ENCODE peak calls at places on chromosomes 12 and 14, in nine cellular contexts. R is ovary, M is IMR-90, Z is kidney epithelial cell, P is cardiac muscle cell, U is NB4, I is mesothelial cell of epicardium, K is HCT116, Q is DND-41. X is an unnamed sample.

GRCh38 chr14:59278111-59278510 is 89.6 kb downstream of the DAAM1 start:
- DNase-seq in R (no peak), M (peak), Z (peak), P (peak), U (no peak), I (no peak), K (peak), Q (no peak), X (no peak)

GRCh38 chr12:131591136-131591535 is 119.8 kb upstream of the SFSWAP start:
- DNase-seq in R (no peak), M (no peak), Z (no peak), P (no peak), U (no peak), I (no peak), K (no peak), Q (no peak), X (no peak)

GRCh38 chr14:30656190-30656632 is 34.1 kb downstream of the SCFD1 start:
- DNase-seq in R (no peak), M (peak), Z (no peak), P (peak), U (peak), I (no peak), K (peak), Q (peak), X (no peak)

GRCh38 chr14:96079066-96079465 is 39.9 kb downstream of the C14orf132 start:
- DNase-seq in R (no peak), M (no peak), Z (no peak), P (no peak), U (no peak), I (no peak), K (no peak), Q (no peak), X (no peak)

GRCh38 chr12:121196902-121197301 is 13.0 kb upstream of the P2RX4 start:
- DNase-seq in R (no peak), M (no peak), Z (no peak), P (no peak), U (peak), I (no peak), K (no peak), Q (no peak), X (no peak)

GRCh38 chr12:32252199-32253073 is 145.8 kb downstream of the BICD1 start:
- DNase-seq in R (no peak), M (no peak), Z (no peak), P (no peak), U (no peak), I (no peak), K (no peak), Q (no peak), X (no peak)

GRCh38 chr12:47757840-47758583 is 668 bp downstream of the RAPGEF3 start:
- DNase-seq in R (peak), M (no peak), Z (no peak), P (no peak), U (peak), I (no peak), K (no peak), Q (peak), X (no peak)

GRCh38 chr14:76976623-76977005 is 51.9 kb downstream of the IRF2BPL start:
- DNase-seq in R (no peak), M (no peak), Z (no peak), P (no peak), U (no peak), I (no peak), K (no peak), Q (peak), X (no peak)

GRCh38 chr12:1644523-1645438 is 15.8 kb downstream of the WNT5B start:
- DNase-seq in R (peak), M (peak), Z (no peak), P (peak), U (peak), I (no peak), K (no peak), Q (no peak), X (no peak)

GRCh38 chr12:91704446-91704845 is 441.2 kb downstream of the BTG1 start:
- DNase-seq in R (no peak), M (peak), Z (no peak), P (peak), U (no peak), I (no peak), K (no peak), Q (no peak), X (no peak)

GRCh38 chr14:55767291-55767690 is 187.3 kb downstream of the KTN1 start:
- DNase-seq in R (no peak), M (no peak), Z (no peak), P (no peak), U (no peak), I (no peak), K (no peak), Q (no peak), X (no peak)

GRCh38 chr14:32077081-32078029 is at the start of gene ARHGAP5:
- DNase-seq in R (peak), M (peak), Z (no peak), P (peak), U (peak), I (peak), K (no peak), Q (peak), X (peak)

GRCh38 chr14:29953501-29953900 is 25.9 kb upstream of the PRKD1 start:
- DNase-seq in R (no peak), M (no peak), Z (no peak), P (no peak), U (no peak), I (no peak), K (no peak), Q (no peak), X (no peak)

GRCh38 chr12:90280564-90281058 is 572.0 kb upstream of the ATP2B1 start:
- DNase-seq in R (no peak), M (no peak), Z (peak), P (peak), U (no peak), I (no peak), K (no peak), Q (no peak), X (no peak)

GRCh38 chr12:109773384-109774011 is 59.7 kb downstream of the TRPV4 start:
- DNase-seq in R (peak), M (no peak), Z (peak), P (no peak), U (peak), I (no peak), K (no peak), Q (no peak), X (no peak)

GRCh38 chr12:123720141-123720814 is 8.1 kb downstream of the ATP6V0A2 start:
- DNase-seq in R (no peak), M (no peak), Z (no peak), P (no peak), U (no peak), I (no peak), K (no peak), Q (no peak), X (no peak)

GRCh38 chr14:100084591-100084990 is 19.4 kb downstream of the EVL start:
- DNase-seq in R (no peak), M (no peak), Z (no peak), P (no peak), U (no peak), I (no peak), K (no peak), Q (no peak), X (no peak)

GRCh38 chr14:44168566-44168965 is 338.5 kb downstream of the FSCB start:
- DNase-seq in R (no peak), M (no peak), Z (no peak), P (peak), U (no peak), I (no peak), K (no peak), Q (no peak), X (no peak)

GRCh38 chr14:65334765-65335411 is 77.6 kb upstream of the FUT8 start:
- DNase-seq in R (no peak), M (no peak), Z (no peak), P (no peak), U (peak), I (no peak), K (no peak), Q (no peak), X (no peak)

GRCh38 chr12:64478661-64479060 is 26.7 kb downstream of the TBK1 start:
- DNase-seq in R (no peak), M (no peak), Z (no peak), P (no peak), U (no peak), I (no peak), K (no peak), Q (no peak), X (no peak)

GRCh38 chr12:12017135-12017581 is 53.6 kb upstream of the BCL2L14 start:
- DNase-seq in R (no peak), M (no peak), Z (no peak), P (peak), U (peak), I (no peak), K (no peak), Q (peak), X (no peak)

GRCh38 chr12:12018454-12018853 is 52.3 kb upstream of the BCL2L14 start:
- DNase-seq in R (no peak), M (peak), Z (no peak), P (peak), U (no peak), I (no peak), K (no peak), Q (no peak), X (no peak)

GRCh38 chr12:12016284-12017100 is 54.2 kb upstream of the BCL2L14 start:
- DNase-seq in R (no peak), M (no peak), Z (no peak), P (no peak), U (peak), I (no peak), K (no peak), Q (no peak), X (no peak)

GRCh38 chr12:12019881-12020280 is 50.9 kb upstream of the BCL2L14 start:
- DNase-seq in R (no peak), M (no peak), Z (no peak), P (no peak), U (no peak), I (no peak), K (no peak), Q (no peak), X (no peak)

GRCh38 chr12:12017798-12018197 is 52.9 kb upstream of the BCL2L14 start:
- DNase-seq in R (no peak), M (no peak), Z (no peak), P (peak), U (no peak), I (no peak), K (no peak), Q (no peak), X (no peak)
- TF ChIP-seq CTCF in R (no peak), M (peak), Z (peak), P (peak), U (no peak), I (no peak), K (peak), Q (peak), X (no peak)

GRCh38 chr12:6494968-6495367 is 1.1 kb downstream of the NCAPD2 start:
- DNase-seq in R (no peak), M (no peak), Z (no peak), P (no peak), U (peak), I (no peak), K (no peak), Q (no peak), X (no peak)

GRCh38 chr12:6492838-6493579 is at the start of gene MRPL51:
- DNase-seq in R (peak), M (peak), Z (peak), P (peak), U (peak), I (peak), K (peak), Q (peak), X (peak)

GRCh38 chr12:6489449-6489848 is 3.6 kb downstream of the MRPL51 start:
- DNase-seq in R (no peak), M (no peak), Z (no peak), P (peak), U (no peak), I (no peak), K (no peak), Q (no peak), X (no peak)

GRCh38 chr12:6493580-6494350 is at the start of gene NCAPD2:
- DNase-seq in R (peak), M (peak), Z (peak), P (peak), U (peak), I (peak), K (peak), Q (peak), X (peak)

DNA sequence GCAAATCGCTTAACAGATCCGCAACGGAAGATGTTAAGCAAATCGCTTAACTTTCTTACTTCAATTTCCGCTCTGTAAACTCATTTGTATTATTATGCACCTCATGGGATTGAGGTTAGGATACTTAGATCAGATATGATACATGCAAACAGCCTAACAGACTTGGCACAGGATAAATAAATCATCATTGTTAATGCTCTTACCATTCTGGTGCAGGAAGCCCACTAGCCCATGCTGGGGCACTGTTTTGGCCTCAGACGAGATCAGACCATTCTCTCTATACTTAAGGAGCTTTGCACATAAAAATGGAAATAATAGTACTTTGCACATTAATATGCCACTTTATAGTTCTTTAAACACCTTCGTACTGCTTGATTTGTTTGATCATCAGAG is 445 bp downstream of the NCAPD2 start:
- DNase-seq in R (no peak), M (no peak), Z (no peak), P (no peak), U (no peak), I (no peak), K (no peak), Q (no peak), X (no peak)
- TF ChIP-seq CTCF in R (no peak), M (no peak), Z (peak), P (no peak), U (no peak), I (no peak), K (no peak), Q (peak), X (no peak)

GRCh38 chr12:45849289-45849688 is 119.8 kb downstream of the ARID2 start:
- DNase-seq in R (no peak), M (peak), Z (no peak), P (no peak), U (no peak), I (no peak), K (no peak), Q (no peak), X (no peak)
- TF ChIP-seq CTCF in R (no peak), M (no peak), Z (no peak), P (no peak), U (no peak), I (no peak), K (no peak), Q (no peak), X (no peak)

GRCh38 chr14:93015039-93015438 is 92.1 kb downstream of the CHGA start:
- DNase-seq in R (no peak), M (no peak), Z (no peak), P (no peak), U (no peak), I (no peak), K (no peak), Q (no peak), X (no peak)

GRCh38 chr14:93014038-93015023 is 91.4 kb downstream of the CHGA start:
- DNase-seq in R (no peak), M (no peak), Z (no peak), P (no peak), U (no peak), I (no peak), K (no peak), Q (no peak), X (no peak)

GRCh38 chr14:93011650-93012317 is 88.8 kb downstream of the CHGA start:
- DNase-seq in R (no peak), M (no peak), Z (no peak), P (no peak), U (no peak), I (no peak), K (no peak), Q (no peak), X (no peak)

GRCh38 chr14:93012516-93013367 is 89.8 kb downstream of the CHGA start:
- DNase-seq in R (no peak), M (no peak), Z (no peak), P (no peak), U (no peak), I (no peak), K (no peak), Q (no peak), X (no peak)

DNA sequence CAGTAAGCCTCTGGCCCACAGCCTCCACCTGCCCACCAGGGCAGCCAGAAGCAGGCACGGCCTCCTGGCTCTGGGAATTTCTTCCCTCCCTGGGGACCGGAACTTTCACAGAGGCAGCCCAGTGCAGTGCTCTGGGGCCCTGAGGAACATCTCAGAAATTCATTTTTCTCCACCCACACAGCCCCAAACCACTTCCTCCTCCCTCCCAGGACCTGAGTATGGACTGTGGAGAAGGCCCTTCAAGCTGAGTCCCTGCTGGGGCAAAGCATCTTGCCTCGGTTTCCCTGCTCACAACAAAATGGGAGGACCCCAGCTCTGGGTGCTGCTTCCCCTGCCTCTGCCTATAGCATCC is 90.4 kb downstream of the CHGA start:
- DNase-seq in R (no peak), M (peak), Z (no peak), P (peak), U (peak), I (no peak), K (no peak), Q (no peak), X (no peak)
- TF ChIP-seq CTCF in R (no peak), M (no peak), Z (no peak), P (no peak), U (no peak), I (no peak), K (no peak), Q (no peak), X (no peak)

GRCh38 chr14:75476274-75476995 is 45.8 kb upstream of the BATF start:
- DNase-seq in R (peak), M (peak), Z (no peak), P (peak), U (no peak), I (no peak), K (no peak), Q (no peak), X (no peak)
- TF ChIP-seq CTCF in R (no peak), M (no peak), Z (no peak), P (no peak), U (no peak), I (no peak), K (no peak), Q (no peak), X (no peak)